ENCODE peak calls at places on chromosomes 16 and 17, in nine cellular contexts. O is endothelial cell of umbilical vein, G is esophagus squamous epithelium, A is breast epithelium, H is lower leg skin, V is HCT116, Z is body of pancreas, U is vagina, N is uterus. W is an unnamed sample.

GRCh38 chr17:12987120-12987519 is 30.7 kb downstream of the ELAC2 start:
- DNase-seq in O (no peak), G (no peak), A (no peak), H (no peak), V (no peak), Z (no peak), U (no peak), N (no peak), W (no peak)

GRCh38 chr16:47907109-47907508 is 248.7 kb downstream of the ABCC12 start:
- DNase-seq in O (no peak), G (no peak), A (no peak), H (no peak), V (no peak), Z (no peak), U (no peak), N (no peak), W (peak; percentile 29)

GRCh38 chr17:82772026-82772425 is 20.2 kb downstream of the TBCD start:
- DNase-seq in O (no peak), G (no peak), A (no peak), H (no peak), V (no peak), Z (peak; percentile 31), U (no peak), N (no peak), W (no peak)

GRCh38 chr16:16107839-16108238 is 115.5 kb downstream of the ABCC6 start:
- DNase-seq in O (no peak), G (no peak), A (no peak), H (no peak), V (no peak), Z (no peak), U (no peak), N (no peak), W (no peak)

GRCh38 chr17:72099919-72100318 is 20.9 kb upstream of the SOX9 start:
- DNase-seq in O (no peak), G (no peak), A (no peak), H (no peak), V (no peak), Z (no peak), U (no peak), N (no peak), W (no peak)

GRCh38 chr17:17924857-17925250 is 47.3 kb downstream of the TOM1L2 start:
- DNase-seq in O (no peak), G (no peak), A (no peak), H (peak; percentile 2), V (no peak), Z (no peak), U (no peak), N (no peak), W (no peak)

GRCh38 chr17:45170976-45171337 is 9.3 kb downstream of the HEXIM2 start:
- DNase-seq in O (peak; percentile 32), G (no peak), A (peak; percentile 91), H (peak; percentile 94), V (peak; percentile 44), Z (peak; percentile 75), U (peak; percentile 93), N (peak; percentile 71), W (no peak)

GRCh38 chr16:2490190-2491105 is 15.5 kb downstream of the TBC1D24 start:
- DNase-seq in O (no peak), G (no peak), A (no peak), H (no peak), V (no peak), Z (no peak), U (no peak), N (no peak), W (peak; percentile 58)

GRCh38 chr16:1510272-1510671 is 17.1 kb downstream of the TELO2 start:
- DNase-seq in O (no peak), G (no peak), A (no peak), H (no peak), V (no peak), Z (no peak), U (no peak), N (no peak), W (no peak)

GRCh38 chr17:71846561-71846960 is 274.3 kb upstream of the SOX9 start:
- DNase-seq in O (no peak), G (no peak), A (no peak), H (no peak), V (no peak), Z (no peak), U (no peak), N (no peak), W (no peak)

GRCh38 chr17:74361613-74362391 is at the start of gene BTBD17:
- DNase-seq in O (peak; percentile 13), G (no peak), A (no peak), H (no peak), V (no peak), Z (peak; percentile 54), U (no peak), N (peak; percentile 40), W (peak; percentile 92)

GRCh38 chr16:77062878-77063566 is 128.0 kb upstream of the MON1B start:
- DNase-seq in O (peak; percentile 14), G (no peak), A (no peak), H (no peak), V (no peak), Z (no peak), U (no peak), N (no peak), W (no peak)

GRCh38 chr17:50468120-50469004 is at the start of gene CHAD:
- DNase-seq in O (no peak), G (no peak), A (no peak), H (no peak), V (no peak), Z (no peak), U (peak; percentile 86), N (no peak), W (no peak)

GRCh38 chr16:30052671-30053372 is 12.7 kb upstream of the ALDOA start:
- DNase-seq in O (peak; percentile 88), G (peak; percentile 47), A (peak; percentile 84), H (peak; percentile 98), V (peak; percentile 85), Z (peak; percentile 95), U (no peak), N (peak; percentile 92), W (peak; percentile 97)
- TF ChIP-seq POLR2A in O (no peak), G (no peak), A (no peak), H (no peak), V (no peak), Z (peak; percentile 8), U (no peak), N (no peak), W (peak; percentile 15)

GRCh38 chr16:67167588-67167987 is 2.8 kb upstream of the NOL3 start:
- DNase-seq in O (no peak), G (no peak), A (no peak), H (no peak), V (no peak), Z (no peak), U (no peak), N (no peak), W (no peak)

GRCh38 chr16:67169642-67170167 is 633 bp upstream of the NOL3 start:
- DNase-seq in O (peak; percentile 35), G (no peak), A (no peak), H (no peak), V (no peak), Z (no peak), U (no peak), N (no peak), W (no peak)

GRCh38 chr16:67169011-67169451 is 1.3 kb upstream of the NOL3 start:
- DNase-seq in O (no peak), G (no peak), A (no peak), H (no peak), V (no peak), Z (no peak), U (no peak), N (no peak), W (no peak)

GRCh38 chr16:67170948-67171649 is 761 bp downstream of the NOL3 start:
- DNase-seq in O (no peak), G (no peak), A (no peak), H (no peak), V (no peak), Z (no peak), U (no peak), N (no peak), W (no peak)

GRCh38 chr16:67170168-67170947 is at the start of gene NOL3:
- DNase-seq in O (peak; percentile 88), G (peak; percentile 36), A (peak; percentile 76), H (peak; percentile 96), V (no peak), Z (peak; percentile 88), U (no peak), N (peak; percentile 80), W (peak; percentile 96)
- TF ChIP-seq CTCF in O (peak; percentile 6), G (no peak), A (no peak), H (no peak), V (no peak), Z (peak; percentile 27), U (peak; percentile 11), N (no peak), W (no peak)

DNA sequence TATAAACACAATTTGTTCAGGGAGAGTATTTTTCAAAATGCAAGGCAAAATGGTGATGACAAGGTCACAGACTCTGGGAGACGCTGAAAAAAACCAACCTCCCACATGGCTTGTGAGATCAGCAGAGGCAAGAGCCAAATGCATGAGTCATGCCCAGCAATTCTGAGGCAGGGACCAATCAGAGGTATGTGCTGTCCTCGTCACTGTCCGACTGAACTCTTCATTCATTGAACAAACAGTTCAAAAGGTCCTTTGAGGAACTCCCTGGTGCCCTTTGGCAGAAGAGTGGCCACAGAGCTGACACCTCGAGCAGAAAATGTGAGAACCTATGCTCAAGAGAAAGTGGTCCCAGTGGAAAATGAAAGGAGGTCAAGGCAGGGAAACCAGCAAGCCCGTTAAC is 51.0 kb downstream of the CDH11 start:
- DNase-seq in O (peak; percentile 82), G (no peak), A (peak; percentile 38), H (no peak), V (no peak), Z (peak; percentile 69), U (no peak), N (peak; percentile 69), W (peak; percentile 22)
- H3K4me3 ChIP-seq in O (no peak overlapping the region), G (peak overlapping the region; percentile 45), A (no peak overlapping the region), H (no peak overlapping the region), V (no peak overlapping the region), Z (no peak overlapping the region), U (no peak overlapping the region), N (no peak overlapping the region), W (no peak overlapping the region)

GRCh38 chr17:77428020-77428781 is 287.4 kb downstream of the SEC14L1 start:
- DNase-seq in O (no peak), G (no peak), A (no peak), H (no peak), V (no peak), Z (peak; percentile 57), U (no peak), N (no peak), W (peak; percentile 62)
- TF ChIP-seq POLR2A in O (no peak), G (no peak), A (no peak), H (no peak), V (no peak), Z (no peak), U (no peak), N (no peak), W (no peak)

DNA sequence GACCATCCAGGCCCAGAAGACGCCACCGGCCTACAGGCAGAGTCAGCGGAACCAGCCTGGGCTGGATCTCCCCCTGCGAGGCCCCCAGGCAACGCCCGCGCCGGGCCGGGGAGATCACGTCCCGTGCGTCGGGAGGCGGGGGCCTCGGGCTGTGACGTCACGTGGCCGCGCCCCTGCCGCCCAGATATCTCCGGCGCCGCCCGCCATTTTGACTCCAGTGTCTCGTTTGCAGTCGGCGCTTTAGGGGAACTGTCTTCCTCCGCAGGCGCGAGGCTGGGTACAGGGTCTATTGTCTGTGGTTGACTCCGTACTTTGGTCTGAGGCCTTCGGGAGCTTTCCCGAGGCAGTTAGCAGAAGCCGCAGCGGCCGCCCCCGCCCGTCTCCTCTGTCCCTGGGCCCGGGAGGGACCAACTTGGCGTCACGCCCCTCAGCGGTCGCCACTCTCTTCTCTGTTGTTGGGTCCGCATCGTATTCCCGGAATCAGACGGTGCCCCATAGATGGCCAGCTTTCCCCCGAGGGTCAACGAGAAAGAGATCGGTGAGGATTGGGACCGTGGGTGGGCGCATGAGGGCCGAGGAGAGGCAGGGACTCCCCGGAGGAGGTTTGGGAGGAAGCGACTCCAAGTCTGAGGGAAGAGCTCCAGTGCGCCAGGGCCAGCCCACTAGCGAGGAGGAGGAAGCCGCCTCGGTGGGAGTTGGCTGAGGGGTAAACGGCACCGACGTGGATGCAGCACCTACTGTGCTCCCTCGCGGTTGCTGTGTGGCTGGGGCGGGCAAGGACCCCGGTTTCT is at the start of gene WSB1:
- DNase-seq in O (peak; percentile 90), G (peak; percentile 78), A (peak; percentile 93), H (peak; percentile 99), V (peak; percentile 56), Z (peak; percentile 92), U (peak; percentile 96), N (peak; percentile 95), W (peak; percentile 99)
- TF ChIP-seq CTCF in O (no peak), G (no peak), A (peak; percentile 23), H (no peak), V (no peak), Z (peak; percentile 21), U (no peak), N (peak; percentile 31), W (peak; percentile 32)